ENCODE peak calls at places on chromosomes 2 and 18, in seven cellular contexts. One of them, this sample, is unnamed.

GRCh38 chr2:120765911-120766757 is 30.5 kb downstream of the GLI2 start:
- DNase-seq in H1: no peak
- DNase-seq in Panc1: no peak
- DNase-seq in A549: no peak
- DNase-seq in GM10248: no peak
- DNase-seq in CD4-positive, alpha-beta T cell: no peak
- DNase-seq in PC-3: no peak
- DNase-seq in this sample: peak; percentile 31

GRCh38 chr18:5600376-5601071 is 56.7 kb upstream of the EPB41L3 start:
- DNase-seq in A549: no peak
- DNase-seq in GM10248: no peak
- DNase-seq in Panc1: no peak
- DNase-seq in H1: no peak
- DNase-seq in CD4-positive, alpha-beta T cell: no peak
- DNase-seq in PC-3: peak; percentile 39
- DNase-seq in this sample: no peak

GRCh38 chr2:63497561-63497960 is 90.7 kb downstream of the WDPCP start:
- DNase-seq in A549: no peak
- DNase-seq in GM10248: no peak
- DNase-seq in H1: no peak
- DNase-seq in PC-3: no peak
- DNase-seq in Panc1: no peak
- DNase-seq in CD4-positive, alpha-beta T cell: no peak
- DNase-seq in this sample: no peak

GRCh38 chr18:2961828-2962227 is 51.1 kb downstream of the LPIN2 start:
- DNase-seq in GM10248: no peak
- DNase-seq in CD4-positive, alpha-beta T cell: no peak
- DNase-seq in H1: no peak
- DNase-seq in A549: no peak
- DNase-seq in PC-3: no peak
- DNase-seq in Panc1: no peak
- DNase-seq in this sample: no peak

GRCh38 chr2:222899413-222900181 is 38.8 kb downstream of the ACSL3 start:
- DNase-seq in PC-3: no peak
- DNase-seq in A549: no peak
- DNase-seq in Panc1: no peak
- DNase-seq in CD4-positive, alpha-beta T cell: no peak
- DNase-seq in H1: no peak
- DNase-seq in GM10248: no peak
- DNase-seq in this sample: no peak

GRCh38 chr18:48946329-48946835 is 4.4 kb downstream of the SMAD7 start:
- DNase-seq in H1: no peak
- DNase-seq in A549: no peak
- DNase-seq in GM10248: no peak
- DNase-seq in PC-3: peak; percentile 61
- DNase-seq in CD4-positive, alpha-beta T cell: no peak
- DNase-seq in Panc1: no peak
- DNase-seq in this sample: no peak

GRCh38 chr18:12067671-12068070 is 26.0 kb upstream of the ANKRD62 start:
- DNase-seq in Panc1: no peak
- DNase-seq in H1: no peak
- DNase-seq in CD4-positive, alpha-beta T cell: no peak
- DNase-seq in A549: no peak
- DNase-seq in GM10248: no peak
- DNase-seq in PC-3: no peak
- DNase-seq in this sample: no peak

GRCh38 chr2:48651127-48651526 is 33.5 kb downstream of the GTF2A1L start:
- DNase-seq in PC-3: peak; percentile 35
- DNase-seq in GM10248: no peak
- DNase-seq in Panc1: no peak
- DNase-seq in H1: no peak
- DNase-seq in A549: no peak
- DNase-seq in CD4-positive, alpha-beta T cell: no peak
- DNase-seq in this sample: no peak

GRCh38 chr2:112579280-112579679 is 5.1 kb upstream of the CHCHD5 start:
- DNase-seq in GM10248: no peak
- DNase-seq in PC-3: peak; percentile 95
- DNase-seq in A549: no peak
- DNase-seq in Panc1: peak; percentile 32
- DNase-seq in H1: no peak
- DNase-seq in CD4-positive, alpha-beta T cell: no peak
- DNase-seq in this sample: no peak

GRCh38 chr2:156704132-156704531 is 268.0 kb downstream of the GPD2 start:
- DNase-seq in PC-3: no peak
- DNase-seq in GM10248: no peak
- DNase-seq in CD4-positive, alpha-beta T cell: no peak
- DNase-seq in H1: no peak
- DNase-seq in A549: no peak
- DNase-seq in Panc1: no peak
- DNase-seq in this sample: no peak

GRCh38 chr2:133377021-133377481 is 191.2 kb downstream of the NCKAP5 start:
- DNase-seq in Panc1: no peak
- DNase-seq in H1: no peak
- DNase-seq in A549: no peak
- DNase-seq in GM10248: no peak
- DNase-seq in CD4-positive, alpha-beta T cell: no peak
- DNase-seq in PC-3: no peak
- DNase-seq in this sample: no peak

GRCh38 chr18:8742382-8743361 is 37.3 kb downstream of the MTCL1 start:
- DNase-seq in Panc1: no peak
- DNase-seq in PC-3: no peak
- DNase-seq in CD4-positive, alpha-beta T cell: peak; percentile 8
- DNase-seq in A549: no peak
- DNase-seq in GM10248: no peak
- DNase-seq in H1: no peak
- DNase-seq in this sample: no peak

GRCh38 chr2:105893011-105893995 is 148.6 kb downstream of the NCK2 start:
- DNase-seq in H1: no peak
- DNase-seq in GM10248: no peak
- DNase-seq in CD4-positive, alpha-beta T cell: no peak
- DNase-seq in Panc1: no peak
- DNase-seq in A549: no peak
- DNase-seq in PC-3: no peak
- DNase-seq in this sample: no peak

GRCh38 chr2:226423498-226423960 is 376.1 kb downstream of the IRS1 start:
- DNase-seq in Panc1: no peak
- DNase-seq in PC-3: peak; percentile 80
- DNase-seq in GM10248: peak; percentile 4
- DNase-seq in A549: no peak
- DNase-seq in H1: no peak
- DNase-seq in CD4-positive, alpha-beta T cell: peak; percentile 31
- DNase-seq in this sample: peak; percentile 17

GRCh38 chr2:15177103-15177502 is 384.0 kb downstream of the NBAS start:
- DNase-seq in Panc1: no peak
- DNase-seq in PC-3: peak; percentile 70
- DNase-seq in A549: no peak
- DNase-seq in CD4-positive, alpha-beta T cell: peak; percentile 38
- DNase-seq in GM10248: peak; percentile 39
- DNase-seq in H1: no peak
- DNase-seq in this sample: no peak

GRCh38 chr2:230234122-230234722 is 8.7 kb downstream of the SP140 start:
- DNase-seq in A549: no peak
- DNase-seq in CD4-positive, alpha-beta T cell: no peak
- DNase-seq in GM10248: peak; percentile 19
- DNase-seq in Panc1: no peak
- DNase-seq in PC-3: no peak
- DNase-seq in H1: no peak
- DNase-seq in this sample: no peak

GRCh38 chr2:235070063-235070706 is 118.4 kb downstream of the SH3BP4 start:
- DNase-seq in H1: peak; percentile 63
- DNase-seq in CD4-positive, alpha-beta T cell: no peak
- DNase-seq in A549: no peak
- DNase-seq in Panc1: no peak
- DNase-seq in PC-3: no peak
- DNase-seq in GM10248: no peak
- DNase-seq in this sample: no peak

GRCh38 chr2:164558450-164558849 is 62.8 kb downstream of the GRB14 start:
- DNase-seq in A549: no peak
- DNase-seq in GM10248: no peak
- DNase-seq in CD4-positive, alpha-beta T cell: no peak
- DNase-seq in PC-3: no peak
- DNase-seq in Panc1: no peak
- DNase-seq in H1: no peak
- DNase-seq in this sample: no peak

GRCh38 chr2:197200056-197200455 is 110.5 kb downstream of the ANKRD44 start:
- DNase-seq in CD4-positive, alpha-beta T cell: no peak
- DNase-seq in Panc1: no peak
- DNase-seq in PC-3: no peak
- DNase-seq in A549: no peak
- DNase-seq in H1: no peak
- DNase-seq in GM10248: no peak
- DNase-seq in this sample: no peak

GRCh38 chr2:197198890-197199289 is 111.7 kb downstream of the ANKRD44 start:
- DNase-seq in PC-3: no peak
- DNase-seq in A549: no peak
- DNase-seq in H1: no peak
- DNase-seq in Panc1: no peak
- DNase-seq in CD4-positive, alpha-beta T cell: peak; percentile 84
- DNase-seq in GM10248: peak; percentile 80
- DNase-seq in this sample: no peak

GRCh38 chr2:197195591-197195990 is 115.0 kb downstream of the ANKRD44 start:
- DNase-seq in GM10248: no peak
- DNase-seq in CD4-positive, alpha-beta T cell: no peak
- DNase-seq in H1: no peak
- DNase-seq in Panc1: no peak
- DNase-seq in PC-3: no peak
- DNase-seq in A549: no peak
- DNase-seq in this sample: no peak

GRCh38 chr2:197196737-197197136 is 113.8 kb downstream of the ANKRD44 start:
- DNase-seq in CD4-positive, alpha-beta T cell: no peak
- DNase-seq in PC-3: peak; percentile 49
- DNase-seq in A549: no peak
- DNase-seq in GM10248: no peak
- DNase-seq in H1: no peak
- DNase-seq in Panc1: no peak
- DNase-seq in this sample: no peak

GRCh38 chr2:197197808-197198409 is 112.7 kb downstream of the ANKRD44 start:
- DNase-seq in CD4-positive, alpha-beta T cell: no peak
- DNase-seq in A549: no peak
- DNase-seq in PC-3: no peak
- DNase-seq in Panc1: no peak
- DNase-seq in H1: no peak
- DNase-seq in GM10248: no peak
- DNase-seq in this sample: no peak
- TF ChIP-seq CTCF in CD4-positive, alpha-beta T cell: no peak
- TF ChIP-seq CTCF in A549: no peak
- TF ChIP-seq CTCF in PC-3: no peak
- TF ChIP-seq CTCF in Panc1: no peak
- TF ChIP-seq CTCF in H1: no peak
- TF ChIP-seq CTCF in GM10248: no peak
- TF ChIP-seq CTCF in this sample: no peak

GRCh38 chr18:29361843-29362242 is 1184.9 kb upstream of the CDH2 start:
- DNase-seq in GM10248: no peak
- DNase-seq in PC-3: no peak
- DNase-seq in Panc1: no peak
- DNase-seq in A549: no peak
- DNase-seq in CD4-positive, alpha-beta T cell: no peak
- DNase-seq in H1: peak; percentile 36
- DNase-seq in this sample: peak; percentile 18
- TF ChIP-seq CTCF in GM10248: no peak
- TF ChIP-seq CTCF in PC-3: no peak
- TF ChIP-seq CTCF in Panc1: no peak
- TF ChIP-seq CTCF in A549: no peak
- TF ChIP-seq CTCF in CD4-positive, alpha-beta T cell: no peak
- TF ChIP-seq CTCF in H1: peak; percentile 42
- TF ChIP-seq CTCF in this sample: no peak

GRCh38 chr2:39378968-39379367 is 58.1 kb downstream of the MAP4K3 start:
- DNase-seq in GM10248: no peak
- DNase-seq in Panc1: no peak
- DNase-seq in CD4-positive, alpha-beta T cell: no peak
- DNase-seq in H1: no peak
- DNase-seq in A549: no peak
- DNase-seq in PC-3: no peak
- DNase-seq in this sample: no peak

GRCh38 chr2:39381653-39382052 is 55.4 kb downstream of the MAP4K3 start:
- DNase-seq in PC-3: no peak
- DNase-seq in H1: no peak
- DNase-seq in A549: no peak
- DNase-seq in CD4-positive, alpha-beta T cell: no peak
- DNase-seq in GM10248: no peak
- DNase-seq in Panc1: no peak
- DNase-seq in this sample: no peak

GRCh38 chr2:39380525-39381150 is 56.4 kb downstream of the MAP4K3 start:
- DNase-seq in A549: no peak
- DNase-seq in Panc1: no peak
- DNase-seq in PC-3: peak; percentile 25
- DNase-seq in CD4-positive, alpha-beta T cell: no peak
- DNase-seq in GM10248: no peak
- DNase-seq in H1: no peak
- DNase-seq in this sample: no peak

GRCh38 chr2:39377226-39377939 is 59.7 kb downstream of the MAP4K3 start:
- DNase-seq in H1: no peak
- DNase-seq in PC-3: no peak
- DNase-seq in Panc1: no peak
- DNase-seq in CD4-positive, alpha-beta T cell: no peak
- DNase-seq in GM10248: peak; percentile 48
- DNase-seq in A549: no peak
- DNase-seq in this sample: no peak

DNA sequence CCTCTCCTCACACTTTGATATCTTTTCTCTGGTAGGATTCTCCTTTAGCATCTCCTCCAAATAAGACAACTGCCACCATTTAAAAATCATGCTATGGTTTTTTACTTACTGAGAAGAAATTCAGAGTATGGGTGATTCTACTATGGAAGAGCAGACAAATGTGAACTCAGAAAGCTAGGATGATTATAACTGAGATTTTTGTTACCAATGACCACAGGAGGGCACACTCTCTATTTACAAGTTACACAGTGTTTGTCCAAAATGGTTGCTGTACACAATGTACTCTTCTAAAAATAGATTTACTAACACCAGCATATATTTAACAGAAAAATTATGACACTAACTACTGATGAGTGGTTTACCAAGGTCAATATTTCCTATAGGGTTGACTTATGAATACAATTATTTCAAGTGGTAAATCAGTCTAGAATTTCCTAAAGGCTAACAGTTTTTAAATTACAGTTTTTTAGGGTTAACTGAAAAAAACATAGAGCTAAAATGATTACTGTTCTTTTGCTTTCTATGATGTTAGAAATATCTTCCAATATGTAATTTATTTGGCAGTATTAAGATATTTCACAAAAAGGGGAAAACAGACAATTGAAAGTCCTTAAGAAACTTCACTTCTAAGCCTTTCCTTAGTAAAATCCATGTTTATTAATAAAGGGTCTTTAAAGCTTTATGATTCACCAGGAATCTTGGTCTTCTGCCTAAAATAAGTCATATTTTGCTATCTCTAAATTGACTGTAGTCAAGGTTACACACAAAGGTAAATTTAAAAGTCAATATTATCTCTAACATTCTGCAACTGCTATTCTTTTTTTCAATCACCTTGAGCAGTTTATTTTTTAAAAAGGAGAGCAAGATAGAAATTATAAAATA is 57.2 kb downstream of the MAP4K3 start:
- DNase-seq in CD4-positive, alpha-beta T cell: no peak
- DNase-seq in PC-3: peak; percentile 67
- DNase-seq in A549: peak; percentile 26
- DNase-seq in Panc1: peak; percentile 60
- DNase-seq in H1: no peak
- DNase-seq in GM10248: peak; percentile 50
- DNase-seq in this sample: no peak
- TF ChIP-seq CTCF in CD4-positive, alpha-beta T cell: peak; percentile 50
- TF ChIP-seq CTCF in PC-3: peak; percentile 84
- TF ChIP-seq CTCF in A549: peak; percentile 96
- TF ChIP-seq CTCF in Panc1: peak; percentile 64
- TF ChIP-seq CTCF in H1: peak; percentile 35
- TF ChIP-seq CTCF in GM10248: peak; percentile 54
- TF ChIP-seq CTCF in this sample: peak; percentile 44

GRCh38 chr2:101983928-101984327 is 7.8 kb upstream of the IL1R2 start:
- DNase-seq in A549: peak; percentile 18
- DNase-seq in Panc1: no peak
- DNase-seq in PC-3: peak; percentile 61
- DNase-seq in H1: no peak
- DNase-seq in GM10248: no peak
- DNase-seq in CD4-positive, alpha-beta T cell: no peak
- DNase-seq in this sample: no peak
- TF ChIP-seq CTCF in A549: peak; percentile 19
- TF ChIP-seq CTCF in Panc1: no peak
- TF ChIP-seq CTCF in PC-3: peak; percentile 70
- TF ChIP-seq CTCF in H1: peak; percentile 33
- TF ChIP-seq CTCF in GM10248: no peak
- TF ChIP-seq CTCF in CD4-positive, alpha-beta T cell: no peak
- TF ChIP-seq CTCF in this sample: no peak